ENCODE peak calls at places on chromosome 18, in seven cellular contexts. H, X, S, T, V, I and O are unnamed samples.

GRCh38 chr18:34115409-34116081 is 109.2 kb downstream of the NOL4 start:
- DNase-seq in H (no peak), X (no peak), S (no peak), T (no peak), V (no peak), I (no peak), O (no peak)

GRCh38 chr18:35641916-35642315 is 60.4 kb downstream of the GALNT1 start:
- DNase-seq in H (no peak), X (no peak), S (no peak), T (no peak), V (no peak), I (no peak), O (no peak)

GRCh38 chr18:58177886-58178470 is 134.0 kb downstream of the NEDD4L start:
- DNase-seq in H (no peak), X (no peak), S (no peak), T (no peak), V (no peak), I (no peak), O (no peak)

GRCh38 chr18:56574827-56575226 is 63.6 kb downstream of the TXNL1 start:
- DNase-seq in H (no peak), X (no peak), S (no peak), T (no peak), V (no peak), I (no peak), O (no peak)

GRCh38 chr18:74994502-74995403 is 214.2 kb downstream of the PTGR3 start:
- DNase-seq in H (peak; percentile 85), X (no peak), S (no peak), T (no peak), V (peak; percentile 49), I (no peak), O (peak; percentile 68)

GRCh38 chr18:43780782-43781340 is 503.6 kb upstream of the SYT4 start:
- DNase-seq in H (no peak), X (no peak), S (no peak), T (no peak), V (peak; percentile 12), I (no peak), O (no peak)

GRCh38 chr18:50775207-50775606 is 44.6 kb downstream of the MRO start:
- DNase-seq in H (no peak), X (no peak), S (peak; percentile 80), T (no peak), V (no peak), I (no peak), O (no peak)

GRCh38 chr18:54257015-54257414 is 12.3 kb upstream of the POLI start:
- DNase-seq in H (no peak), X (no peak), S (no peak), T (no peak), V (no peak), I (no peak), O (no peak)

GRCh38 chr18:13216092-13216582 is 2.4 kb upstream of the LDLRAD4 start:
- DNase-seq in H (peak; percentile 65), X (peak; percentile 30), S (peak; percentile 57), T (peak; percentile 65), V (peak; percentile 31), I (peak; percentile 73), O (no peak)

GRCh38 chr18:51447351-51447896 is 249.9 kb upstream of the MEX3C start:
- DNase-seq in H (no peak), X (no peak), S (peak; percentile 20), T (no peak), V (no peak), I (no peak), O (peak; percentile 15)

GRCh38 chr18:46740046-46740445 is 16.8 kb downstream of the ST8SIA5 start:
- DNase-seq in H (no peak), X (no peak), S (no peak), T (no peak), V (no peak), I (no peak), O (no peak)

GRCh38 chr18:58993260-58993659 is 128.6 kb downstream of the ZNF532 start:
- DNase-seq in H (no peak), X (no peak), S (no peak), T (no peak), V (no peak), I (no peak), O (no peak)

GRCh38 chr18:55477537-55478300 is 110.3 kb downstream of the TCF4 start:
- DNase-seq in H (peak; percentile 56), X (peak; percentile 23), S (peak; percentile 27), T (peak; percentile 18), V (peak; percentile 8), I (no peak), O (no peak)

GRCh38 chr18:23178661-23179081 is 43.4 kb downstream of the CABLES1 start:
- DNase-seq in H (no peak), X (no peak), S (no peak), T (no peak), V (no peak), I (no peak), O (no peak)

GRCh38 chr18:22524783-22525182 is 107.1 kb upstream of the CTAGE1 start:
- DNase-seq in H (no peak), X (no peak), S (no peak), T (no peak), V (no peak), I (no peak), O (no peak)

GRCh38 chr18:9871244-9871746 is 14.5 kb upstream of the TXNDC2 start:
- DNase-seq in H (no peak), X (no peak), S (no peak), T (no peak), V (no peak), I (no peak), O (no peak)

GRCh38 chr18:35159782-35160181 is 81.1 kb upstream of the ZNF397 start:
- DNase-seq in H (peak; percentile 60), X (no peak), S (no peak), T (no peak), V (no peak), I (no peak), O (no peak)

GRCh38 chr18:13629841-13630747 is 96.3 kb downstream of the FAM210A start:
- DNase-seq in H (peak; percentile 50), X (peak; percentile 48), S (peak; percentile 60), T (peak; percentile 59), V (peak; percentile 78), I (no peak), O (no peak)

GRCh38 chr18:9022397-9023170 is 79.9 kb upstream of the NDUFV2 start:
- DNase-seq in H (no peak), X (no peak), S (peak; percentile 28), T (no peak), V (no peak), I (no peak), O (no peak)

GRCh38 chr18:7757175-7757574 is 190.1 kb downstream of the PTPRM start:
- DNase-seq in H (no peak), X (no peak), S (no peak), T (no peak), V (no peak), I (no peak), O (no peak)

GRCh38 chr18:4063545-4063944 is 391.6 kb downstream of the DLGAP1 start:
- DNase-seq in H (no peak), X (no peak), S (no peak), T (no peak), V (no peak), I (no peak), O (no peak)

GRCh38 chr18:26487437-26487836 is 60.9 kb downstream of the KCTD1 start:
- DNase-seq in H (no peak), X (no peak), S (no peak), T (no peak), V (peak; percentile 89), I (no peak), O (no peak)

GRCh38 chr18:36706313-36706881 is 122.4 kb downstream of the TPGS2 start:
- DNase-seq in H (no peak), X (no peak), S (no peak), T (peak; percentile 60), V (no peak), I (no peak), O (no peak)